ENCODE peak calls at places on chromosomes 7 and 10, in five cellular contexts. V, F, T, O and K are unnamed samples.

GRCh38 chr10:10798021-10798420 is 219.7 kb upstream of the CELF2 start:
- DNase-seq in V (no peak), F (no peak), T (no peak), O (no peak), K (no peak)

GRCh38 chr7:36286241-36286640 is 103.4 kb upstream of the ANLN start:
- DNase-seq in V (no peak), F (no peak), T (no peak), O (no peak), K (no peak)

GRCh38 chr10:29517352-29517923 is 117.3 kb downstream of the SVIL start:
- DNase-seq in V (peak), F (peak), T (peak), O (peak), K (peak)

GRCh38 chr10:129532838-129533237 is 65.8 kb downstream of the MGMT start:
- DNase-seq in V (no peak), F (no peak), T (no peak), O (no peak), K (no peak)

GRCh38 chr10:88598060-88598459 is 11.5 kb downstream of the LIPJ start:
- DNase-seq in V (no peak), F (no peak), T (no peak), O (no peak), K (no peak)

GRCh38 chr7:34875481-34875880 is 161.8 kb downstream of the DPY19L1 start:
- DNase-seq in V (no peak), F (no peak), T (no peak), O (no peak), K (no peak)

GRCh38 chr10:63173468-63174227 is 40.5 kb downstream of the NRBF2 start:
- DNase-seq in V (no peak), F (no peak), T (no peak), O (no peak), K (no peak)

GRCh38 chr10:71970869-71971268 is 6.7 kb downstream of the CHST3 start:
- DNase-seq in V (peak), F (no peak), T (peak), O (no peak), K (no peak)

GRCh38 chr10:100183482-100183881 is 2.3 kb downstream of the ERLIN1 start:
- DNase-seq in V (no peak), F (peak), T (peak), O (no peak), K (no peak)

GRCh38 chr10:32139223-32140073 is 83.2 kb upstream of the KIF5B start:
- DNase-seq in V (peak), F (peak), T (peak), O (peak), K (peak)

GRCh38 chr10:103086261-103086660 is 106.8 kb downstream of the NT5C2 start:
- DNase-seq in V (no peak), F (peak), T (no peak), O (no peak), K (no peak)

GRCh38 chr10:103083977-103084320 is 109.1 kb downstream of the NT5C2 start:
- DNase-seq in V (no peak), F (no peak), T (no peak), O (no peak), K (no peak)

GRCh38 chr10:103083266-103083976 is 109.7 kb downstream of the NT5C2 start:
- DNase-seq in V (no peak), F (no peak), T (no peak), O (no peak), K (no peak)

GRCh38 chr10:103089493-103089892 is 103.6 kb downstream of the NT5C2 start:
- DNase-seq in V (no peak), F (no peak), T (no peak), O (no peak), K (no peak)

DNA sequence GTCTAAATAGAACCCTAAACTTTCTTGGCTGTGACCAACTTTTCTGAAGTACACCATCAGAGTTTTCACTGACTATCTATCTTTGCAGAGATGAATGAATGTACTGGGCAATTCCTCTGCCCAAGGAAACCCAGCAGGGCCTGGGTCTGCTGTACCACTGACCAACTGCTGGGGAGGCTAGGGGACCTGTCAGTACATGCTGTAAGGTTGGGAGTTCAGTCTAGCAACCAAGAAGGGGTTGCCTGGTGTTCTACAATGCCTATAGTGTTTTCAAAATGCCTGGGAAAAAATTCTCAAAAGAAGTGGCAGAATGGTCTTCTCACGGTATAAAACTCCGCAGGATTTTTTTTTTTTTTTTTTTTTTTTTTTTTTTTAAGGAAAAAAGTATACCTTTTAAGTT is 106.3 kb downstream of the NT5C2 start:
- DNase-seq in V (no peak), F (no peak), T (no peak), O (no peak), K (no peak)
- TF ChIP-seq CTCF in V (peak), F (no peak), T (no peak), O (peak), K (peak)

GRCh38 chr10:132786279-132786528 is 257 bp upstream of the NKX6-2 start:
- DNase-seq in V (no peak), F (no peak), T (no peak), O (no peak), K (no peak)

GRCh38 chr10:132788180-132788830 is 2.4 kb upstream of the NKX6-2 start:
- DNase-seq in V (peak), F (peak), T (peak), O (no peak), K (peak)

GRCh38 chr10:132787253-132788179 is 1.6 kb upstream of the NKX6-2 start:
- DNase-seq in V (no peak), F (no peak), T (no peak), O (peak), K (peak)

GRCh38 chr10:132785433-132786278 is at the start of gene NKX6-2:
- DNase-seq in V (peak), F (no peak), T (no peak), O (no peak), K (peak)

GRCh38 chr10:132786529-132787252 is 744 bp upstream of the NKX6-2 start:
- DNase-seq in V (no peak), F (no peak), T (no peak), O (no peak), K (no peak)
- H3K27ac ChIP-seq in V (no peak), F (no peak), T (no peak), O (no peak), K (no peak)

GRCh38 chr7:102934670-102935069 is 21.9 kb downstream of the LRRC17 start:
- DNase-seq in V (no peak), F (no peak), T (no peak), O (no peak), K (peak)

GRCh38 chr7:102933763-102934162 is 21.0 kb downstream of the LRRC17 start:
- DNase-seq in V (peak), F (peak), T (no peak), O (peak), K (peak)

GRCh38 chr7:102934267-102934666 is 21.5 kb downstream of the LRRC17 start:
- DNase-seq in V (no peak), F (no peak), T (no peak), O (no peak), K (no peak)

GRCh38 chr7:102938679-102939078 is 25.9 kb downstream of the LRRC17 start:
- DNase-seq in V (no peak), F (no peak), T (no peak), O (no peak), K (no peak)

DNA sequence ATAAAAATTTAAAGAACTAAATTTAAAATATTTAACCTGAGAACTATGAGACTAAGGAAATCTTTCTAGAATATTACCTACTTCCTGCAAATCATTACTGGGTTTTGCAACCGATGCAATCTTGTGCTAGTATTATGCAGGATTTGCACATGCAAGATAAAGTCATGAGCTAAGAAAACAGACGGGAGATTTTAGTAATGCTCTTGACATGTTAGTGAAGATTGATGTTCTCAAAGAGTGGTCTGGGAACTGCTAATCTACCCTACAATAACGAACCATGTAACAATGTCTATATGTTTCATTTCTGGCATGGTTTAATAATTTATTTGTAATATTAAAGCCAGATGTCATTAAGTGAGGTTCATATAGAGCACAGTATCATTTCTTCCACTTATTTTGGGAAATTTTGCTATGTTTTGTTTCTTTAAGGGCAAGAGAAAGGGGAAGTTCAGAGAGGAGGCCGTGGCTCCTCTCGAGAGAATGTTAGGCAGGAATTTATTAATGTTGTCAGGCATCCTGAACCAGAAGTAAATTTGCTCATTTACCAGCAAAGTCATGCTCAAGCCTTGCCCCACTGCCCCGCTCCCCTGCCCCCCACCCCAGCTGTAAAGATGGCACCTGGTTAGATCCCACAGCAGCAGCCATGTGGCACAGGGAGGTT is 22.8 kb downstream of the LRRC17 start:
- DNase-seq in V (peak), F (no peak), T (no peak), O (no peak), K (no peak)
- H3K9ac ChIP-seq in V (no peak), F (no peak), T (no peak), O (no peak), K (no peak)

GRCh38 chr10:96511044-96511945 is 2.4 kb downstream of the TLL2 start:
- DNase-seq in V (no peak), F (peak), T (peak), O (peak), K (peak)
- TF ChIP-seq CTCF in V (peak), F (peak), T (peak), O (peak), K (peak)

GRCh38 chr7:131670401-131670800 is 114.0 kb upstream of the PODXL start:
- DNase-seq in V (no peak), F (no peak), T (no peak), O (no peak), K (no peak)
- H3K27ac ChIP-seq in V (no peak), F (no peak), T (no peak), O (no peak), K (no peak)